ENCODE peak calls at places on chromosomes 6 and 20, in six cellular contexts. X is K562, M is A549, S is HCT116, D is endothelial cell of umbilical vein, H is uterus. J is an unnamed sample.

GRCh38 chr20:24701027-24701426 is 231.6 kb downstream of the SYNDIG1 start:
- DNase-seq in X (no peak), M (no peak), S (no peak), D (no peak), H (no peak), J (no peak)

GRCh38 chr20:2800590-2801458 is at the start of gene CPXM1:
- DNase-seq in X (peak), M (no peak), S (no peak), D (peak), H (no peak), J (no peak)

GRCh38 chr20:3080939-3081388 is 3.6 kb downstream of the AVP start:
- DNase-seq in X (no peak), M (peak), S (no peak), D (peak), H (no peak), J (peak)

GRCh38 chr20:13118676-13119075 is 102.4 kb upstream of the ISM1 start:
- DNase-seq in X (no peak), M (no peak), S (no peak), D (no peak), H (no peak), J (no peak)

GRCh38 chr6:25488156-25488555 is 163.9 kb upstream of the SCGN start:
- DNase-seq in X (no peak), M (no peak), S (no peak), D (no peak), H (no peak), J (no peak)

GRCh38 chr6:143555071-143555492 is 43.6 kb upstream of the FUCA2 start:
- DNase-seq in X (peak), M (no peak), S (no peak), D (peak), H (no peak), J (no peak)

GRCh38 chr6:125220712-125221111 is 67.1 kb downstream of the TPD52L1 start:
- DNase-seq in X (no peak), M (no peak), S (no peak), D (no peak), H (no peak), J (no peak)

GRCh38 chr6:125678601-125679000 is 70.8 kb upstream of the HEY2 start:
- DNase-seq in X (no peak), M (no peak), S (no peak), D (no peak), H (no peak), J (no peak)

GRCh38 chr6:50925548-50925947 is 106.9 kb downstream of the TFAP2B start:
- DNase-seq in X (no peak), M (no peak), S (no peak), D (no peak), H (no peak), J (no peak)

GRCh38 chr6:32968770-32969684 is 633 bp downstream of the BRD2 start:
- DNase-seq in X (peak), M (peak), S (peak), D (peak), H (peak), J (peak)

GRCh38 chr6:25404693-25405169 is 125.6 kb downstream of the CARMIL1 start:
- DNase-seq in X (no peak), M (no peak), S (no peak), D (peak), H (no peak), J (no peak)

GRCh38 chr6:44292661-44293365 is 20.3 kb downstream of the AARS2 start:
- DNase-seq in X (no peak), M (no peak), S (no peak), D (no peak), H (no peak), J (no peak)

GRCh38 chr6:162765251-162765650 is 37.5 kb downstream of the PACRG start:
- DNase-seq in X (no peak), M (no peak), S (no peak), D (no peak), H (no peak), J (no peak)

GRCh38 chr6:144447487-144447886 is 162.4 kb downstream of the UTRN start:
- DNase-seq in X (no peak), M (no peak), S (no peak), D (peak), H (no peak), J (no peak)

GRCh38 chr6:117919775-117920492 is 12.9 kb downstream of the SLC35F1 start:
- DNase-seq in X (no peak), M (no peak), S (no peak), D (no peak), H (peak), J (no peak)

GRCh38 chr20:1888796-1889463 is 6.3 kb upstream of the SIRPA start:
- DNase-seq in X (no peak), M (no peak), S (no peak), D (no peak), H (peak), J (no peak)

GRCh38 chr20:51400051-51400926 is 142.2 kb downstream of the NFATC2 start:
- DNase-seq in X (no peak), M (no peak), S (no peak), D (no peak), H (no peak), J (no peak)

GRCh38 chr6:4776967-4777925 is 1.0 kb downstream of the CDYL start:
- DNase-seq in X (peak), M (peak), S (no peak), D (peak), H (peak), J (peak)

GRCh38 chr6:135170849-135171248 is 10.3 kb upstream of the MYB start:
- DNase-seq in X (no peak), M (no peak), S (no peak), D (no peak), H (no peak), J (no peak)

GRCh38 chr6:16441262-16441661 is 202.9 kb downstream of the GMPR start:
- DNase-seq in X (no peak), M (no peak), S (no peak), D (no peak), H (no peak), J (no peak)

GRCh38 chr6:151436814-151437213 is 15.1 kb downstream of the RMND1 start:
- DNase-seq in X (no peak), M (peak), S (no peak), D (no peak), H (no peak), J (no peak)

GRCh38 chr6:34615574-34616229 is 59.6 kb upstream of the SPDEF start:
- DNase-seq in X (no peak), M (no peak), S (no peak), D (no peak), H (no peak), J (no peak)

GRCh38 chr6:34560366-34561226 is 4.5 kb upstream of the SPDEF start:
- DNase-seq in X (peak), M (no peak), S (no peak), D (peak), H (no peak), J (no peak)

GRCh38 chr6:14035448-14035847 is 82.1 kb upstream of the CD83 start:
- DNase-seq in X (no peak), M (peak), S (no peak), D (no peak), H (no peak), J (peak)

GRCh38 chr6:103908898-103909297 is 950.8 kb downstream of the HACE1 start:
- DNase-seq in X (no peak), M (no peak), S (no peak), D (no peak), H (no peak), J (no peak)

GRCh38 chr6:157650801-157651200 is 172.2 kb upstream of the SNX9 start:
- DNase-seq in X (no peak), M (no peak), S (no peak), D (no peak), H (no peak), J (no peak)

GRCh38 chr6:111950661-111951426 is 77.6 kb upstream of the FYN start:
- DNase-seq in X (no peak), M (no peak), S (no peak), D (no peak), H (no peak), J (no peak)

GRCh38 chr20:38091447-38092216 is 58.1 kb downstream of the RPRD1B start:
- DNase-seq in X (peak), M (no peak), S (no peak), D (no peak), H (peak), J (no peak)

GRCh38 chr6:152863618-152864326 is 113.2 kb downstream of the VIP start:
- DNase-seq in X (peak), M (peak), S (peak), D (peak), H (peak), J (no peak)

GRCh38 chr6:81816387-81816786 is 63.9 kb upstream of the TENT5A start:
- DNase-seq in X (no peak), M (no peak), S (no peak), D (no peak), H (no peak), J (no peak)

GRCh38 chr6:160861824-160862223 is 129.7 kb upstream of the MAP3K4 start:
- DNase-seq in X (no peak), M (no peak), S (no peak), D (no peak), H (no peak), J (no peak)

GRCh38 chr20:11473971-11474370 is 443.7 kb upstream of the BTBD3 start:
- DNase-seq in X (no peak), M (no peak), S (no peak), D (no peak), H (no peak), J (no peak)

GRCh38 chr6:137871299-137871698 is 4.2 kb downstream of the TNFAIP3 start:
- DNase-seq in X (no peak), M (no peak), S (no peak), D (no peak), H (no peak), J (no peak)

GRCh38 chr6:137872071-137872470 is 5.0 kb downstream of the TNFAIP3 start:
- DNase-seq in X (no peak), M (no peak), S (no peak), D (peak), H (no peak), J (no peak)

GRCh38 chr6:137874204-137875001 is 7.3 kb downstream of the TNFAIP3 start:
- DNase-seq in X (no peak), M (peak), S (no peak), D (peak), H (no peak), J (no peak)

GRCh38 chr6:137875606-137876005 is 8.5 kb downstream of the TNFAIP3 start:
- DNase-seq in X (no peak), M (no peak), S (no peak), D (no peak), H (no peak), J (no peak)

GRCh38 chr6:137873273-137873762 is 6.3 kb downstream of the TNFAIP3 start:
- DNase-seq in X (no peak), M (peak), S (no peak), D (peak), H (peak), J (peak)
- TF ChIP-seq POLR2A in X (no peak), M (no peak), S (no peak), D (peak), H (no peak), J (no peak)

DNA sequence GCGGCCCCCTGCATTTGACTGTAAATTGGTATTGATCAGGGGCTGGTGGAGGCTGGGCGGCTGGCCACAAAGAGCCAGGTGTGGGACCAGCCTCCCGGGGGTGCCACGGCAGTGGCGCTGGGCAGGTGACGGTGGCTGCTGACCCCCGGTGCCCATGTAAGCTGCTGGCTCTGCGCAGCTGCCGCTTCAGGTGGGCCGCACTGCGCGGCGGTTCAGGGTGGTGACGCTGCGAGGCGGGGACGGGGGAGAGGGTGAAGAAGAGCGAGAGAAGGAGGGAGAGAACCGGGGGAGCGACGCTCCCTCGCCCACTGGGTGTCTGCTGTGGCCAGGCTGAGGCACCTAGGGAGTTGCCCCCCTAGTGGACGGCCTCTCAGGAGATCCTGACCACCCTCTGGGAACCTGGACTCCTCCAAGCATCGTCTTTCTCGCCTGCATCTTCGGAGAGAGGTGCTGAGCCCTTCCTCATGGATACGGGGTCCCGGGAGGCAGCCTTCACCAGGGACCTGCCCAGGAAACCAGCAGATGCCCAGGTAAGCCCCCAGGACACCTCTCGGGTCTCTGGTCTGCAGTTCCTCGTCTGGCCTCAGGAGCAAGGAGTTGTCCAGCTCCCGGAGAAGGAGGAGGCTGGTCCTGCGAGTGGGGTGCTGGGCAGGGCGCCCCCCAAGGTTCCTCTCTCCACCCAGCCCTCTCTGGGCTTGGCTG is 77.5 kb upstream of the GATA5 start:
- DNase-seq in X (no peak), M (no peak), S (no peak), D (no peak), H (no peak), J (no peak)
- TF ChIP-seq POLR2A in X (no peak), M (no peak), S (no peak), D (no peak), H (no peak), J (no peak)

GRCh38 chr20:32473231-32474008 is 111.7 kb downstream of the NOL4L start:
- DNase-seq in X (peak), M (no peak), S (no peak), D (no peak), H (no peak), J (no peak)
- TF ChIP-seq POLR2A in X (no peak), M (no peak), S (no peak), D (no peak), H (no peak), J (no peak)

DNA sequence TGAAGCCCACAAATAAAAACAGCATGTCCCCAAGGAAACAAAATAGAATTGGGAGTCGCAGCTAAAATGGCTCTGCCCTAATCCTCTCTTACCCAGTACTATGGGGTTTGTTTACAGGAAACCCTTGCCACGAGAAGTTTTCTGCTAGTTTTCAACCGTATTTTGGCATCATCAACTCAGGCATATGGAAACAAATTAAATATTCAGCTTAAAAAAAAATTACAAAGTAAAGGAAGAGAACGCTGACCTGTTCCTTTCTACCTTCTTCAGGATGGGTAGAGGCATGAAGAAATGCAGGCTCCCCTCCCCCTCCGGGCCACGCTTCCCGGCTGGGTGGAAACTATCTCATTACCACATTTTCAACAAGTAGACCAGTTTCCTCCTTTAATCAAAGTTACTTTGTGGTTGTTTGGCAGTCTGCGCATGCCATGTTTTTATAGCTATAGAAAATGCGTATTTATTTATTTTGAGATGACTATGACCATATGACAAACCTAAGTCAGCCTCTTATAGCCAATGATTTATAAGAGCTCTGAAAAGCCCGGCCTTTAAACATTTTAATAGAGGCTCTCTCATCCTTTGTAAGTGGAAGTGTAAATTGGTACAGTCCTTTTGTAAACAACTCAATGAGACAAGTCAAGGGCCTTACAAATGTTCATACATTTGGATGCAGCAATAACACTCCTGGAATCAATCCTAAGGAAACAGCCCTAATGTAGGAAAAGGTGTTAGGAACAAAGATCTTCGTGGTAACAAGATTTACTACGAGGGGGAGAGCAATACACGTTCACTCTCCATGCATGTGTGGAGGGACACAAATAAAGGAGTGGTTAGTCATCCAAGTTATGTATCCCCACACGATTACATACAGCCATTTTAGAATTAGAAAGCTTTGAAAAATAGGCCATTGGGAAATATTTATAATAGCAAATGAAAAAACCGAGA is 16.1 kb upstream of the ZNF217 start:
- DNase-seq in X (peak), M (peak), S (no peak), D (peak), H (no peak), J (no peak)
- TF ChIP-seq POLR2A in X (peak), M (no peak), S (peak), D (no peak), H (no peak), J (no peak)

GRCh38 chr6:127945434-127946097 is 44.7 kb upstream of the THEMIS start:
- DNase-seq in X (no peak), M (no peak), S (no peak), D (no peak), H (no peak), J (no peak)
- TF ChIP-seq POLR2A in X (no peak), M (no peak), S (no peak), D (no peak), H (no peak), J (no peak)

GRCh38 chr6:41546475-41546865 is 289 bp downstream of the FOXP4 start:
- DNase-seq in X (no peak), M (peak), S (no peak), D (no peak), H (no peak), J (no peak)

GRCh38 chr6:41545703-41546474 is at the start of gene FOXP4:
- DNase-seq in X (peak), M (peak), S (peak), D (peak), H (peak), J (peak)

GRCh38 chr6:41543087-41543486 is 3.1 kb upstream of the FOXP4 start:
- DNase-seq in X (no peak), M (no peak), S (no peak), D (no peak), H (no peak), J (no peak)

GRCh38 chr6:41546866-41547798 is 951 bp downstream of the FOXP4 start:
- DNase-seq in X (peak), M (peak), S (no peak), D (peak), H (no peak), J (peak)

DNA sequence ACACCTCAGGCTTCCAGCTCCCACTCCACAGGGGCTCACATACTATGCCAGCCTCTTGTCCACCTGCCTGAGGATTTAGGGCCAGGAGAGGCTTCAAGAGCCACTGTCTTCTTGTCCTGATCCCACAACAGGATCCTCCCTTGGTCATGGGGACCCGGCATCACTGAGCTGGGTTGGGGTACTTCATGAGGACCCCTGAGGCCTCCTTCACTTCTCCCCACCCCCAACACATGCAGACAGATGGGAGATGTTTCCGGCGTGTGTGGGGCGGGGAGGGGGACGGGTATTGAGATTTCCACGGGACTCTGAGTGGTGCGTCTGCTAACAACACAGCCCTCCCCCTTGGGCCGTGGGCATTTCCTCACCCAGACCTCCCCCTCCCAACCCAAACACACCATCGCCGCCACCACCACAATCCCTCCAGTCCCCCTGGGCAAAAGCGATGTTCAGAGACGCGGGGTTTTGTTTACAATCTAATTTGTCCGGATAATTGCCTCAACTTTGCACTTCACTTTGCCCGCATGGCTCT is 943 bp upstream of the FOXP4 start:
- DNase-seq in X (peak), M (no peak), S (no peak), D (no peak), H (no peak), J (no peak)
- TF ChIP-seq POLR2A in X (no peak), M (no peak), S (no peak), D (no peak), H (no peak), J (no peak)

GRCh38 chr6:122789078-122789861 is at the start of gene SMPDL3A:
- DNase-seq in X (peak), M (peak), S (peak), D (peak), H (peak), J (peak)
- TF ChIP-seq POLR2A in X (peak), M (peak), S (peak), D (peak), H (no peak), J (peak)

GRCh38 chr6:30617565-30618269 is at the start of gene MRPS18B:
- DNase-seq in X (peak), M (peak), S (peak), D (peak), H (peak), J (peak)
- TF ChIP-seq POLR2A in X (no peak), M (peak), S (peak), D (peak), H (peak), J (peak)

GRCh38 chr6:31664790-31665500 is at the start of gene GPANK1:
- DNase-seq in X (peak), M (peak), S (peak), D (peak), H (peak), J (peak)
- TF ChIP-seq POLR2A in X (peak), M (no peak), S (no peak), D (peak), H (peak), J (peak)

DNA sequence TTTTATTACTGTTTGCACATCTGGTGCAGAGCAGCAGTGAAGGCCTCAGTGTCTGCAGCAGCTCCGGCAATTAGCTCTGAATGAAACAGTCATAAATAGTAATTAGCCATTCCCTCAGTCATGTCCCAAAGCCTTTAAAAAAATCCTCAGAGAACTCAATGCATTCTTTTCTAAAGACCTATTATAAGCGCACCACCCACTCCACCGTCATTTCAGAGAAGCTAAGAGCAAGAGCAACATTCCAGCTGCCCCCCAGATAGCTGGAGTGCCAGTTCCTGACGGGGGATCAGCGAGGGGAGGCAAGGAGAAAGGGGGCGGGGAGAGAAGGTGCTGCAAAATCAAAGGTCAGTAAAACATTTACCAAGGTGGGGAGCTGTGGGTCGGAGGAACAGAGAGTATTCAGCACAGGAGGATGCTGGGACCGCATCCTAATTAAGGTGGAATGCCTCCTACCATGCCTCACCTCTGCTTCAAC is 469.7 kb upstream of the NRSN1 start:
- DNase-seq in X (no peak), M (no peak), S (no peak), D (no peak), H (no peak), J (no peak)
- TF ChIP-seq POLR2A in X (no peak), M (no peak), S (no peak), D (no peak), H (no peak), J (no peak)